ENCODE peak calls at places on chromosome 11, in four cellular contexts. I is tibial artery, U is pancreas, X is fibroblast of lung. M is an unnamed sample.

GRCh38 chr11:112584674-112585073 is 324.0 kb upstream of the PLET1 start:
- DNase-seq in U (no peak), I (no peak), X (no peak), M (no peak)

GRCh38 chr11:58927393-58928081 is 11.8 kb upstream of the GLYATL1 start:
- DNase-seq in U (peak), I (no peak), X (peak), M (no peak)

GRCh38 chr11:45106006-45106405 is 40.4 kb upstream of the PRDM11 start:
- DNase-seq in X (no peak), U (no peak), I (no peak), M (peak)

GRCh38 chr11:129275825-129276224 is 83.7 kb upstream of the ARHGAP32 start:
- DNase-seq in U (peak), X (no peak), I (no peak), M (no peak)

GRCh38 chr11:122879785-122880184 is 2.8 kb upstream of the JHY start:
- DNase-seq in U (no peak), I (no peak), X (no peak), M (no peak)

GRCh38 chr11:26830757-26831156 is 108.9 kb upstream of the SLC5A12 start:
- DNase-seq in U (no peak), I (no peak), X (no peak), M (no peak)

GRCh38 chr11:62604460-62605130 is 2.9 kb upstream of the MTA2 start:
- DNase-seq in I (no peak), X (no peak), U (no peak), M (no peak)

GRCh38 chr11:18927550-18928322 is 11.5 kb downstream of the MRGPRX1 start:
- DNase-seq in X (no peak), I (no peak), U (no peak), M (no peak)

GRCh38 chr11:67050139-67050538 is 6.5 kb upstream of the RHOD start:
- DNase-seq in I (no peak), U (no peak), X (no peak), M (no peak)

GRCh38 chr11:34860034-34860433 is 56.1 kb downstream of the APIP start:
- DNase-seq in U (no peak), I (no peak), X (no peak), M (no peak)

GRCh38 chr11:88411265-88411664 is 73.7 kb upstream of the CTSC start:
- DNase-seq in U (no peak), I (no peak), X (peak), M (no peak)

GRCh38 chr11:71244116-71244815 is 8.1 kb downstream of the SHANK2 start:
- DNase-seq in U (no peak), X (no peak), I (no peak), M (no peak)

GRCh38 chr11:15889353-15889752 is 467.0 kb downstream of the SOX6 start:
- DNase-seq in X (no peak), I (no peak), U (no peak), M (no peak)

GRCh38 chr11:111937461-111937769 is 272 bp downstream of the DIXDC1 start:
- DNase-seq in I (no peak), U (no peak), X (no peak), M (no peak)

GRCh38 chr11:95585071-95585751 is 204.4 kb downstream of the FAM76B start:
- DNase-seq in X (peak), I (no peak), U (no peak), M (no peak)

GRCh38 chr11:119496997-119497396 is 74.0 kb upstream of the THY1 start:
- DNase-seq in I (no peak), X (no peak), U (no peak), M (no peak)

GRCh38 chr11:74021998-74022397 is 13.1 kb upstream of the UCP3 start:
- DNase-seq in I (no peak), U (no peak), X (no peak), M (no peak)

GRCh38 chr11:22163394-22163797 is 29.5 kb upstream of the ANO5 start:
- DNase-seq in U (no peak), I (no peak), X (no peak), M (no peak)

GRCh38 chr11:18765554-18765953 is 26.0 kb downstream of the PTPN5 start:
- DNase-seq in I (no peak), U (no peak), X (no peak), M (no peak)

GRCh38 chr11:9728058-9728457 is 64.2 kb downstream of the SWAP70 start:
- DNase-seq in X (no peak), U (no peak), I (no peak), M (no peak)

GRCh38 chr11:69131644-69132300 is 24.0 kb upstream of the SMIM38 start:
- DNase-seq in U (peak), X (peak), I (peak), M (peak)

GRCh38 chr11:107018274-107018901 is at the start of gene GUCY1A2:
- DNase-seq in X (peak), I (no peak), U (peak), M (no peak)

GRCh38 chr11:70304208-70304603 is 33.7 kb downstream of the PPFIA1 start:
- DNase-seq in U (no peak), I (no peak), X (no peak), M (no peak)

GRCh38 chr11:2781413-2782274 is 81.8 kb upstream of the KCNQ1OT1 start:
- DNase-seq in X (no peak), U (no peak), I (peak), M (peak)

GRCh38 chr11:86588566-86589090 is 83.8 kb downstream of the ME3 start:
- DNase-seq in U (no peak), X (peak), I (no peak), M (no peak)

GRCh38 chr11:46248270-46249102 is 29.0 kb upstream of the CREB3L1 start:
- DNase-seq in U (no peak), I (no peak), X (peak), M (no peak)

GRCh38 chr11:117663389-117663788 is 133.6 kb downstream of the DSCAML1 start:
- DNase-seq in X (no peak), I (no peak), U (no peak), M (no peak)

GRCh38 chr11:28110839-28111235 is 2.6 kb downstream of the METTL15 start:
- DNase-seq in I (no peak), X (peak), U (no peak), M (no peak)

GRCh38 chr11:96278039-96278897 is 64.7 kb downstream of the MAML2 start:
- DNase-seq in X (peak), U (no peak), I (no peak), M (no peak)

GRCh38 chr11:47466701-47467250 is 17.8 kb upstream of the RAPSN start:
- DNase-seq in X (peak), I (no peak), U (peak), M (no peak)

GRCh38 chr11:27848423-27848822 is 148.2 kb upstream of the BDNF start:
- DNase-seq in I (no peak), X (no peak), U (peak), M (no peak)

GRCh38 chr11:19094859-19095258 is 22.1 kb upstream of the ZDHHC13 start:
- DNase-seq in I (no peak), U (no peak), X (no peak), M (no peak)

GRCh38 chr11:20529757-20530156 is 69.7 kb upstream of the SLC6A5 start:
- DNase-seq in I (no peak), X (no peak), U (no peak), M (no peak)

GRCh38 chr11:33774356-33775063 is at the start of gene FBXO3:
- DNase-seq in U (peak), I (peak), X (peak), M (peak)

GRCh38 chr11:30585892-30586250 is 282 bp downstream of the MPPED2 start:
- DNase-seq in X (no peak), U (peak), I (peak), M (peak)

GRCh38 chr11:10453261-10453660 is 1.8 kb upstream of the AMPD3 start:
- DNase-seq in U (no peak), X (peak), I (no peak), M (no peak)

GRCh38 chr11:35418282-35418846 is 994 bp downstream of the SLC1A2 start:
- DNase-seq in X (peak), U (no peak), I (no peak), M (no peak)

GRCh38 chr11:45607995-45608394 is 57.4 kb downstream of the CHST1 start:
- DNase-seq in X (no peak), U (no peak), I (no peak), M (no peak)

GRCh38 chr11:60711316-60711715 is 11.9 kb downstream of the MS4A8 start:
- DNase-seq in I (no peak), X (no peak), U (no peak), M (no peak)

GRCh38 chr11:4493480-4493818 is 11.0 kb downstream of the OR52K1 start:
- DNase-seq in I (no peak), U (no peak), X (no peak), M (no peak)

GRCh38 chr11:4495487-4495886 is 13.0 kb downstream of the OR52K1 start:
- DNase-seq in U (no peak), X (no peak), I (no peak), M (no peak)

GRCh38 chr11:4495986-4496385 is 13.5 kb downstream of the OR52K1 start:
- DNase-seq in I (no peak), X (no peak), U (no peak), M (no peak)

GRCh38 chr11:4491878-4492606 is 9.6 kb downstream of the OR52K1 start:
- DNase-seq in X (no peak), I (no peak), U (no peak), M (no peak)

DNA sequence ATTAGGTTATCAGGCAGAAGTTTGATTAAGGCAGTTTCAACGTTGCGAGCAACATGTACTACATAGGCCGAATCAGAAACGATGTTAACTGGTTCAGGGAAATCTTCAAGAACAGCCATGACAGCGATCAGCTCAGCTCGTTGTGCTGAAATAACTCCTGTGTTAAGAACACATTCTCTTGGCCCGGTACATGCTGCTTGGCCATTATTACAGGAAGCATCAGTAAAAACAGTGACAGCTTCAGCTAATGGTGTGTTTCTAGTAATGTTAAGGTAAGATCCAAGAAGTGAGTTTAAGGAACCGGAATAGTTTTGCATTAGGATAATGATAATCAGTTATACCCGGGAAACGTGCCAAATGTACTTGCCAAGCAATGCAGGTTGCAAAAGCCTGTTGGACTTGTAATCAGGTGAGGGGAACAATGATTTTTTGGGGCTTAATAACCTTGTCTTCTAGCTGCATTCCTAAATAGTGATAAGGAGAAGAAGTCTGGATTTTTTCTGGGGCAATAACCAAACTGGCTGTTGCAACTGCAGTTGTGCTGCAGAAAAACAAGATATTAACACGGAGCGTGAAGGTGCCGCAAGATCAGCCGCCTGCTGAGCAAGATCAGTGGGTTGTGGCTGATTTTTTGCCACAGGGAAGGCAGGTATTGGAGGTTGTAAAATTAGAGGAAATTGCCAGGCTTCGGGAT is 14.3 kb downstream of the OR52K1 start:
- DNase-seq in I (no peak), X (no peak), U (no peak), M (no peak)
- TF ChIP-seq CTCF in I (no peak), X (no peak), U (no peak), M (no peak)

DNA sequence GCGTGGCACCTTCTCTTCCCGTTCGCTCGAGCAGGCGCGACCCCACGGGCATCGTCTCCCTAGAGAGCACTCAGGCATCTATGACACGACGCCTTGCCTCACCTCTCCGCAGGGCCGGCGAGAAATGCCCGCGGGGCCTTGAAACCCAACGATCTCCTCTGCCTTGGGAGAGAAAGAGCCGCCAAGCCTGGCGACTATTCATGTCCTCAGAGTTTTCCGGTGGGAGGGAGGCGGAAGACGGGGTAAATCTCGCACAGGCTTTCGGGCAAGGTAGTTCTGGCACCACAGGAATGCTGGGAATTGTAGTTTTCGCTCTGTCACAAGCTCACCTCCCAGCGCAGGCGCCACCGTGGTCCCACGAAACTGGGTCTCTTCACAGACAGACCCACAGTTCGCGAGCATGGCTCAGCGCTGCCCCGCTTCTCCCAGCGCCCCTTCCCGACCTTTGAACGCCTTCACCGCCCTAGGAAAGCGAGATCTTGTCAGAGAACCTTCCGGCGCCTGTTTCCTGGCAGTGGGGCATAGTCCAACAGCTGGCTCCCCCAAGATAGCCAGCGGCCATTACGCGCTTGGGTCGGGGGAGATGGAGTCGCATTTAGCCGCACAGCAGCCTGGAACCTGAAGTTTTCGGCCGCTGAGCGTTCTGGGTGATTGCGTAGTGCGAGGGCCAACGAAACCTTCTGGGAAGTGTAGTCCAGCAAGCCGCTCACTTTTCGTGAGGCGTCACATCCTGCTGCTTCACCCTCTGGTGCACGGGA is at the start of gene CCDC90B:
- DNase-seq in X (peak), U (peak), I (peak), M (peak)
- TF ChIP-seq CTCF in X (no peak), U (no peak), I (no peak), M (no peak)

GRCh38 chr11:14417975-14418374 is 59.0 kb upstream of the RRAS2 start:
- DNase-seq in U (no peak), X (peak), I (no peak), M (no peak)

GRCh38 chr11:14420223-14420622 is 61.2 kb upstream of the RRAS2 start:
- DNase-seq in X (no peak), U (no peak), I (no peak), M (no peak)

GRCh38 chr11:14417186-14417585 is 58.2 kb upstream of the RRAS2 start:
- DNase-seq in I (no peak), X (peak), U (no peak), M (no peak)

GRCh38 chr11:14422052-14422813 is 63.2 kb upstream of the RRAS2 start:
- DNase-seq in U (peak), X (peak), I (peak), M (peak)

DNA sequence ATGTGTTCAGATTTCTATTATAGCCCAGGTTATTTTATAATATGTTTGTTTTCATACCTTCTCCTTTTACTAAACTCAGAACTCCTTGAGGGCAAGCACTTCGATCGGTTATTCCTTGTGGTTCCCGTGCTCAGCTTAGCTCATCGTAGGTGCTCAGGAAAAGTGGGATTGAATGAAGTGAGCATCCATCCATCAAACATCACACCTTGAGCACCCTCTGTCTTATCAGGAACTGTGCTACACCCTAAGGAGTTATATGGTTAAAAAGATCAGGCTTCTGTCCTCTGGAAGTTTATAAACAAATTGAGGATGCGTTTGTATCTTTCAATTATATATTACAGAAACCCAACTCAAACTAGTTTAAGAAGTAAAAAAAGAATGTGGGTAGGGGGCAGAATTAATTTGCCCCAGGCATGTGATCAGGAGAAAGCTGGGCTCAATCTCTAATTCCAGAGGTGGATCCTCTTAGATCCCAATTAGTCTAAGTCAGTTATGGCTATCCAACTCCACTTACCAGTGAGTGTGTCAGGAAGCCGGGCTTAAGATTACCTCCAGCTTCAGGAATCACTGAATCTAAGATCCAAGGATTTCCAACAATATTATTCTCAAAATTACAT is 59.9 kb upstream of the RRAS2 start:
- DNase-seq in U (no peak), X (no peak), I (no peak), M (no peak)
- TF ChIP-seq CTCF in U (no peak), X (no peak), I (no peak), M (no peak)

DNA sequence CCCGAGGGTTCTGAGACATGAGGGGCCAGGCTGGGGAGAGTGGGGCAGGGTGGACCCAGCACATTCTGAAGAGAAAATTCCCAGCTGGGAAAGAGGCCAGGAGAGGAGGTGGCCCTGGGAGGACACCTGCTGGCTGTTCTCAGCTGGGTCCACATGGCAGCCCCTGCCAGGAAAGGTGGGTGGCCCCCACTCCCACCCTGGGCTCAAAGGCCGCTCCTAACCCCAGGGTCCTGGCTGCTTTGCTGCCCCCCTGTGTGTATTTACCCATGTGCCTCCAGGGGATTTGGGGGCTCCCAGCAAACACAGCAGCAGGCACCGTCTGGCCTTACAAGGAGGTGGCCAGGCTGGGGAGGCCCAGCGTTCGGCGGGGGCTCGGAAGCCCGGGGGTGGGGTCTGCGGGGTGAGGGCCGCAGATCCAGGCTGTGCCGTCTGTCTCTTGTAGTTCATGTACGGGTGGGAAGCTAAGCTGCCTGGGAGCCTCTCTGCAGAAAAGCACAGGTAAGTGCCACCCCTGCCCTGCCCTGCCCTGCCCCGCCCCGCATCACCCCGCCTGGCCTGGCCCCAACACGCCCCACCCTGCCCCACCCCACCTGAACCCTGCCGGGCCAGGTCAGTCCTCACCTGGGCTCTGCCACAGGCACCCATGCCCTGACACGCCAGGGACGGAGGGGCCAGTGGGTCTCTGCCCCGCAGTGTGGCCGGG is 10.6 kb downstream of the MUC5B start:
- DNase-seq in I (no peak), X (no peak), U (no peak), M (no peak)
- TF ChIP-seq CTCF in I (no peak), X (no peak), U (no peak), M (no peak)

DNA sequence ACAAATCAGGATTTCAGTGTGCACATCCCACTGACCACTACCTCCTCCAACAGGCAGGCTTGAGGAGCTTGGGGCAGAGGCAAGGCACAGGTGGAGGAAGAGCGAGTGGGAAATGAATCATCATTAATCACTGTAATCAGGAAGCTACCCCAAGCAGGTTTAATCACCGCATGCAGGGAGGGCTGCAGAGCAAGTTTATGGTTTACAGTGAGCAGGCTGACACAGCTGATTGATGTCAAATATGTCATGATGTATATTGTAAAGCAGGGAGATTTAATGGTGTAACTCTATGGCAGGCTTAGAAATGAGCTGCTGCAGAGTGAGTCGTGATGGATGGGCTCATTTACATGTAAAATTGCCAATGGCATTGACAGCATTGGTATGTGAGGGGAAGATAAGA is 441.0 kb downstream of the NTM start:
- DNase-seq in X (peak), I (no peak), U (no peak), M (no peak)
- TF ChIP-seq CTCF in X (no peak), I (no peak), U (no peak), M (no peak)

GRCh38 chr11:706957-707816 is 1.2 kb downstream of the EPS8L2 start:
- DNase-seq in I (no peak), X (peak), U (peak), M (no peak)
- TF ChIP-seq CTCF in I (no peak), X (no peak), U (no peak), M (no peak)